ENCODE peak calls at places on chromosomes 2 and 18, in six cellular contexts. V, E, X, K, G and L are unnamed samples.

GRCh38 chr18:69858897-69859296 is 88.8 kb downstream of the CD226 start:
- DNase-seq in E (no peak), V (no peak), G (no peak), X (no peak), K (no peak), L (no peak)

GRCh38 chr2:46534589-46534988 is 55.2 kb downstream of the TMEM247 start:
- DNase-seq in E (no peak), G (no peak), V (no peak), X (no peak), K (no peak), L (no peak)

GRCh38 chr2:32937602-32938450 is 8.9 kb upstream of the LTBP1 start:
- DNase-seq in X (no peak), V (no peak), K (no peak), E (peak), G (no peak), L (peak)

GRCh38 chr2:122182631-122183030 is 427.2 kb downstream of the TSN start:
- DNase-seq in E (no peak), G (no peak), X (no peak), V (no peak), K (no peak), L (no peak)

GRCh38 chr2:221817052-221817451 is 244.9 kb upstream of the EPHA4 start:
- DNase-seq in K (no peak), E (no peak), X (no peak), V (no peak), G (no peak), L (peak)

GRCh38 chr2:223918671-223919134 is 26.4 kb downstream of the WDFY1 start:
- DNase-seq in X (no peak), V (no peak), G (no peak), E (no peak), K (no peak), L (no peak)

GRCh38 chr2:78263571-78263970 is 741.4 kb upstream of the LRRTM4 start:
- DNase-seq in V (no peak), K (no peak), G (no peak), X (no peak), E (no peak), L (no peak)

GRCh38 chr2:217138284-217138683 is 278.4 kb upstream of the TNP1 start:
- DNase-seq in K (no peak), G (no peak), X (no peak), E (no peak), V (no peak), L (no peak)

GRCh38 chr2:214006601-214007000 is 404.3 kb upstream of the VWC2L start:
- DNase-seq in X (no peak), K (no peak), G (no peak), V (no peak), E (no peak), L (no peak)

GRCh38 chr2:130391058-130391871 is 35.4 kb downstream of the PTPN18 start:
- DNase-seq in V (peak), X (peak), K (peak), E (no peak), G (peak), L (peak)

GRCh38 chr2:38057651-38058410 is 18.1 kb downstream of the CYP1B1 start:
- DNase-seq in V (no peak), G (no peak), E (no peak), X (no peak), K (no peak), L (no peak)

GRCh38 chr2:148658807-148659722 is 14.5 kb downstream of the EPC2 start:
- DNase-seq in K (peak), E (no peak), X (no peak), V (no peak), G (peak), L (no peak)

GRCh38 chr18:33702625-33703024 is 124.6 kb downstream of the ASXL3 start:
- DNase-seq in V (no peak), E (no peak), K (no peak), X (no peak), G (no peak), L (no peak)

GRCh38 chr18:36354989-36355388 is 57.5 kb downstream of the FHOD3 start:
- DNase-seq in E (no peak), V (peak), G (no peak), K (no peak), X (no peak), L (peak)

GRCh38 chr2:63023444-63023843 is 27.2 kb upstream of the OTX1 start:
- DNase-seq in G (peak), K (no peak), V (no peak), E (no peak), X (no peak), L (peak)

GRCh38 chr2:36459725-36460137 is 104.2 kb downstream of the CRIM1 start:
- DNase-seq in G (peak), K (no peak), X (peak), E (no peak), V (peak), L (no peak)

GRCh38 chr2:233857511-233858118 is 3.3 kb upstream of the HJURP start:
- DNase-seq in K (no peak), G (peak), E (no peak), V (peak), X (peak), L (peak)

GRCh38 chr2:142973822-142974207 is 96.4 kb downstream of the KYNU start:
- DNase-seq in K (no peak), V (no peak), E (no peak), G (no peak), X (no peak), L (no peak)

GRCh38 chr2:95301186-95301585 is 4.0 kb downstream of the KCNIP3 start:
- DNase-seq in V (no peak), G (no peak), X (no peak), K (no peak), E (no peak), L (no peak)

GRCh38 chr2:150271952-150272351 is 215.5 kb downstream of the RND3 start:
- DNase-seq in K (no peak), G (peak), E (no peak), V (no peak), X (no peak), L (peak)

GRCh38 chr2:45233301-45233700 is 224.0 kb upstream of the SIX2 start:
- DNase-seq in E (no peak), K (no peak), G (no peak), V (no peak), X (no peak), L (no peak)

GRCh38 chr2:109164739-109165221 is 35.8 kb downstream of the SH3RF3 start:
- DNase-seq in K (no peak), V (peak), G (no peak), E (no peak), X (no peak), L (no peak)

GRCh38 chr2:168119519-168120141 is 127.8 kb downstream of the STK39 start:
- DNase-seq in X (no peak), G (peak), E (no peak), V (peak), K (no peak), L (no peak)

GRCh38 chr2:198756166-198756565 is 701.6 kb downstream of the SATB2 start:
- DNase-seq in K (no peak), G (no peak), X (no peak), V (no peak), E (no peak), L (no peak)

GRCh38 chr2:7515327-7515726 is 598.1 kb downstream of the RNF144A start:
- DNase-seq in G (no peak), X (no peak), K (no peak), E (no peak), V (no peak), L (no peak)

GRCh38 chr2:46336560-46336959 is 39.4 kb downstream of the EPAS1 start:
- DNase-seq in X (no peak), K (no peak), G (no peak), V (no peak), E (no peak), L (no peak)

GRCh38 chr2:219178377-219179175 is 501 bp downstream of the RETREG2 start:
- DNase-seq in X (peak), E (no peak), V (peak), G (peak), K (no peak), L (peak)

GRCh38 chr18:44743626-44744025 is 62.9 kb downstream of the SETBP1 start:
- DNase-seq in E (no peak), V (no peak), X (no peak), G (no peak), K (no peak), L (no peak)

GRCh38 chr18:9336827-9337226 is 2.3 kb downstream of the TWSG1 start:
- DNase-seq in E (no peak), V (no peak), G (no peak), X (no peak), K (no peak), L (no peak)

GRCh38 chr18:9330419-9330818 is 4.2 kb upstream of the TWSG1 start:
- DNase-seq in V (no peak), G (no peak), K (no peak), X (no peak), E (no peak), L (no peak)

GRCh38 chr18:9334351-9335254 is at the start of gene TWSG1:
- DNase-seq in E (no peak), G (peak), V (peak), K (peak), X (peak), L (peak)

GRCh38 chr18:9335255-9336045 is 877 bp downstream of the TWSG1 start:
- DNase-seq in K (no peak), V (no peak), G (no peak), E (no peak), X (no peak), L (no peak)

GRCh38 chr18:9333441-9334350 is 877 bp upstream of the TWSG1 start:
- DNase-seq in X (peak), V (no peak), E (no peak), K (peak), G (no peak), L (no peak)
- TF ChIP-seq POLR2A in X (no peak), V (no peak), E (no peak), K (no peak), G (no peak), L (no peak)

DNA sequence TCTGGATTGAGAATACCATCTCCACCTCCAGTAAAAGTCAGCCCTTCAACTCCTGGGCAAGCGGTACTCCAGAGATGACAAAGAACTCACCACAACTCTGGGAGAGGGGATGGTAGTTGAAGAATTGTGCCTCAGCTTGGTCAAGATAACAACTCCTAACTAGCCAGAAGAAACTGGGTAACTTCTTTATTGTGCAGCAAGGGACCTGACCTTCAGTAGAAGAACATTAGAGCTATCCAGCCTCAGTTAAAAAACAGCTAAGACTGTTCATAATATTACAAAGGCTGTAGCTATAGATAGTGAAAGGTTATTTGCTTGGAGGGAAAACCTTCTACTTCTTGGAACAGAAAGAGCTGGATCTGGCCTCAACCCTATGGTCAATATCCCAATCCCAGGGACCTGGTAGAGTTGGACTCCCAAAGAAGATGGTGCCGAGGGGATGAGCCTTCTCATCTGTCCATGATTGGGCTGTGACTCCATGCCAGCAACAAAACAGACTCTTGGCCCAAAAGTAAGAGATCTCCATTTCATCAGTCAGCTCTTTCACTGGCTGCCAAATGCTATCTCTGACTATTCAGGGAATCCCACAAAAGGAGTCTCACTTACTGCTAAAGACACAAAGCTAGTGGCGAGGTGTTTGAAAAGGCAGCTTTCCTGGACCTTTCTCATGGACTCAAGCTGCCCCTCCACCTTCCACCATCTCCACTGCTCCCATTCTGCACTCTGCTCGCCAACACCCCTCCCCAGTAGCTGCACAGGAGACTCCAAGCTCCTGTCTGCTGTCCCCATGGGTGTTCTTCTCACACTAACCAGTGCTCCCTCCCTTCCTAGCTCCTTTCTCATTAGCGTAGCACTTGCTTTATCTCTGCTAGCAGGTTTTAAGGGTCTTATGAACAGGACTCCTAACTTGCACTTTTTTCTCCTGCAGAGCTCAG is 145.8 kb downstream of the CAPN13 start:
- DNase-seq in E (no peak), K (no peak), X (no peak), V (no peak), G (no peak), L (no peak)
- TF ChIP-seq POLR2A in E (no peak), K (no peak), X (no peak), V (no peak), G (no peak), L (no peak)

GRCh38 chr18:74230922-74231714 is 60.6 kb downstream of the CYB5A start:
- DNase-seq in K (no peak), G (no peak), E (no peak), V (peak), X (no peak), L (no peak)

GRCh38 chr18:74233933-74234325 is 57.8 kb downstream of the CYB5A start:
- DNase-seq in K (no peak), E (no peak), G (no peak), V (peak), X (no peak), L (no peak)

GRCh38 chr18:74239567-74239966 is 52.2 kb downstream of the CYB5A start:
- DNase-seq in V (no peak), G (no peak), E (no peak), K (no peak), X (no peak), L (no peak)

GRCh38 chr18:74229891-74230290 is 61.9 kb downstream of the CYB5A start:
- DNase-seq in V (no peak), X (no peak), E (no peak), K (no peak), G (no peak), L (no peak)

GRCh38 chr18:74234326-74235171 is 57.2 kb downstream of the CYB5A start:
- DNase-seq in G (peak), X (peak), V (peak), E (no peak), K (no peak), L (no peak)
- TF ChIP-seq POLR2A in G (no peak), X (no peak), V (no peak), E (no peak), K (no peak), L (no peak)

GRCh38 chr18:5895886-5896740 is 791 bp upstream of the TMEM200C start:
- DNase-seq in X (no peak), V (peak), E (no peak), G (no peak), K (no peak), L (peak)
- TF ChIP-seq POLR2A in X (no peak), V (peak), E (no peak), G (no peak), K (no peak), L (peak)